ENCODE peak calls at places on chromosome 1, in eight cellular contexts. X is coronary artery; Q is H4; N is CD8-positive, alpha-beta memory T cell; Y is neural crest cell; O is Caki2; W is COLO829; F is stimulated activated CD4-positive, alpha-beta T cell treated with anti-CD3 and anti-CD28 coated beads, Interleukin-4, amount 100 ng/mL, for 48 hours. G is an unnamed sample.

GRCh38 chr1:108750476-108751191 is 4.2 kb downstream of the STXBP3 start:
- DNase-seq in X (no peak), Q (no peak), N (no peak), Y (no peak), O (peak; percentile 60), W (no peak), F (no peak), G (no peak)

GRCh38 chr1:11652203-11652780 is 1.9 kb downstream of the FBXO2 start:
- DNase-seq in X (no peak), Q (no peak), N (no peak), Y (no peak), O (no peak), W (no peak), F (no peak), G (no peak)

GRCh38 chr1:35570589-35571137 is 2.5 kb upstream of the TFAP2E start:
- DNase-seq in X (no peak), Q (no peak), N (no peak), Y (no peak), O (no peak), W (no peak), F (no peak), G (no peak)

GRCh38 chr1:223556414-223557124 is 108.9 kb downstream of the CAPN8 start:
- DNase-seq in X (no peak), Q (peak; percentile 25), N (no peak), Y (peak; percentile 48), O (peak; percentile 10), W (peak; percentile 73), F (peak; percentile 59), G (no peak)

GRCh38 chr1:180515857-180516388 is 13.5 kb upstream of the ACBD6 start:
- DNase-seq in X (no peak), Q (peak; percentile 74), N (peak; percentile 46), Y (peak; percentile 68), O (peak; percentile 69), W (peak; percentile 91), F (peak; percentile 40), G (no peak)

GRCh38 chr1:195012995-195013394 is 1595.2 kb downstream of the KCNT2 start:
- DNase-seq in X (no peak), Q (no peak), N (no peak), Y (no peak), O (no peak), W (no peak), F (no peak), G (no peak)

GRCh38 chr1:2382621-2383361 is 8.6 kb downstream of the MORN1 start:
- DNase-seq in X (no peak), Q (no peak), N (no peak), Y (peak; percentile 56), O (no peak), W (peak; percentile 26), F (no peak), G (no peak)

GRCh38 chr1:189693140-189693539 is 784.5 kb downstream of the BRINP3 start:
- DNase-seq in X (no peak), Q (peak; percentile 5), N (no peak), Y (no peak), O (no peak), W (no peak), F (no peak), G (no peak)

GRCh38 chr1:31183927-31184554 is 55.6 kb downstream of the NKAIN1 start:
- DNase-seq in X (no peak), Q (no peak), N (no peak), Y (peak; percentile 74), O (peak; percentile 25), W (peak; percentile 28), F (no peak), G (no peak)

GRCh38 chr1:27873671-27874384 is 1.5 kb downstream of the THEMIS2 start:
- DNase-seq in X (no peak), Q (no peak), N (no peak), Y (no peak), O (no peak), W (no peak), F (no peak), G (no peak)

GRCh38 chr1:23202263-23202749 is 15.0 kb downstream of the HTR1D start:
- DNase-seq in X (no peak), Q (peak; percentile 28), N (no peak), Y (no peak), O (no peak), W (peak; percentile 54), F (no peak), G (no peak)

GRCh38 chr1:58620926-58621325 is 43.9 kb upstream of the TACSTD2 start:
- DNase-seq in X (no peak), Q (no peak), N (no peak), Y (no peak), O (peak; percentile 7), W (no peak), F (no peak), G (no peak)

GRCh38 chr1:211800925-211801607 is 29.5 kb downstream of the LPGAT1 start:
- DNase-seq in X (no peak), Q (no peak), N (no peak), Y (no peak), O (no peak), W (no peak), F (no peak), G (no peak)

GRCh38 chr1:52511851-52512615 is 40.9 kb downstream of the TUT4 start:
- DNase-seq in X (no peak), Q (no peak), N (no peak), Y (no peak), O (no peak), W (no peak), F (no peak), G (no peak)

GRCh38 chr1:172040466-172040865 is 199.2 kb downstream of the DNM3 start:
- DNase-seq in X (no peak), Q (peak; percentile 65), N (no peak), Y (no peak), O (peak; percentile 68), W (peak; percentile 11), F (no peak), G (no peak)

GRCh38 chr1:230899845-230900251 is 31.5 kb upstream of the C1orf198 start:
- DNase-seq in X (no peak), Q (no peak), N (no peak), Y (no peak), O (no peak), W (no peak), F (no peak), G (no peak)

G was measured in vagina.